ENCODE peak calls at places on chromosomes 2 and 18, in ten cellular contexts. One of them, this sample, is unnamed.

GRCh38 chr2:96404446-96405373 is 69.1 kb downstream of the NCAPH start:
- DNase-seq in Peyer's patch: no peak
- DNase-seq in CD4-positive, CD25-positive, alpha-beta regulatory T cell: no peak
- DNase-seq in body of pancreas: peak
- DNase-seq in HL-60: no peak
- DNase-seq in lung: no peak
- DNase-seq in A549: no peak
- DNase-seq in lower leg skin: peak
- DNase-seq in astrocyte of the spinal cord: no peak
- DNase-seq in skeletal muscle cell: no peak
- DNase-seq in this sample: no peak

GRCh38 chr18:74225193-74225840 is 66.4 kb downstream of the CYB5A start:
- DNase-seq in Peyer's patch: no peak
- DNase-seq in CD4-positive, CD25-positive, alpha-beta regulatory T cell: no peak
- DNase-seq in body of pancreas: peak
- DNase-seq in HL-60: no peak
- DNase-seq in lung: no peak
- DNase-seq in A549: no peak
- DNase-seq in lower leg skin: peak
- DNase-seq in astrocyte of the spinal cord: no peak
- DNase-seq in skeletal muscle cell: no peak
- DNase-seq in this sample: no peak

GRCh38 chr2:236824836-236825235 is 255.2 kb downstream of the ACKR3 start:
- DNase-seq in Peyer's patch: no peak
- DNase-seq in CD4-positive, CD25-positive, alpha-beta regulatory T cell: no peak
- DNase-seq in body of pancreas: peak
- DNase-seq in HL-60: no peak
- DNase-seq in lung: no peak
- DNase-seq in A549: no peak
- DNase-seq in lower leg skin: peak
- DNase-seq in astrocyte of the spinal cord: no peak
- DNase-seq in skeletal muscle cell: no peak
- DNase-seq in this sample: no peak

GRCh38 chr2:202910687-202911086 is 786 bp downstream of the WDR12 start:
- DNase-seq in Peyer's patch: no peak
- DNase-seq in CD4-positive, CD25-positive, alpha-beta regulatory T cell: no peak
- DNase-seq in body of pancreas: no peak
- DNase-seq in HL-60: no peak
- DNase-seq in lung: no peak
- DNase-seq in A549: no peak
- DNase-seq in lower leg skin: no peak
- DNase-seq in astrocyte of the spinal cord: no peak
- DNase-seq in skeletal muscle cell: no peak
- DNase-seq in this sample: no peak

GRCh38 chr18:9951022-9951859 is 37.4 kb downstream of the VAPA start:
- DNase-seq in Peyer's patch: no peak
- DNase-seq in CD4-positive, CD25-positive, alpha-beta regulatory T cell: no peak
- DNase-seq in body of pancreas: peak
- DNase-seq in HL-60: peak
- DNase-seq in lung: no peak
- DNase-seq in A549: peak
- DNase-seq in lower leg skin: no peak
- DNase-seq in astrocyte of the spinal cord: peak
- DNase-seq in skeletal muscle cell: peak
- DNase-seq in this sample: peak

GRCh38 chr2:64324746-64325410 is 129.1 kb upstream of the LGALSL start:
- DNase-seq in Peyer's patch: no peak
- DNase-seq in CD4-positive, CD25-positive, alpha-beta regulatory T cell: no peak
- DNase-seq in body of pancreas: no peak
- DNase-seq in HL-60: no peak
- DNase-seq in lung: no peak
- DNase-seq in A549: no peak
- DNase-seq in lower leg skin: peak
- DNase-seq in astrocyte of the spinal cord: no peak
- DNase-seq in skeletal muscle cell: no peak
- DNase-seq in this sample: no peak

GRCh38 chr2:41194235-41194634 is 742.3 kb upstream of the SLC8A1 start:
- DNase-seq in Peyer's patch: no peak
- DNase-seq in CD4-positive, CD25-positive, alpha-beta regulatory T cell: no peak
- DNase-seq in body of pancreas: peak
- DNase-seq in HL-60: no peak
- DNase-seq in lung: no peak
- DNase-seq in A549: no peak
- DNase-seq in lower leg skin: no peak
- DNase-seq in astrocyte of the spinal cord: peak
- DNase-seq in skeletal muscle cell: peak
- DNase-seq in this sample: peak

GRCh38 chr2:120362926-120363325 is 17.0 kb downstream of the INHBB start:
- DNase-seq in Peyer's patch: no peak
- DNase-seq in CD4-positive, CD25-positive, alpha-beta regulatory T cell: no peak
- DNase-seq in body of pancreas: no peak
- DNase-seq in HL-60: no peak
- DNase-seq in lung: no peak
- DNase-seq in A549: no peak
- DNase-seq in lower leg skin: no peak
- DNase-seq in astrocyte of the spinal cord: no peak
- DNase-seq in skeletal muscle cell: no peak
- DNase-seq in this sample: no peak

GRCh38 chr2:217090024-217090473 is 230.2 kb upstream of the TNP1 start:
- DNase-seq in Peyer's patch: no peak
- DNase-seq in CD4-positive, CD25-positive, alpha-beta regulatory T cell: no peak
- DNase-seq in body of pancreas: no peak
- DNase-seq in HL-60: no peak
- DNase-seq in lung: no peak
- DNase-seq in A549: no peak
- DNase-seq in lower leg skin: no peak
- DNase-seq in astrocyte of the spinal cord: peak
- DNase-seq in skeletal muscle cell: no peak
- DNase-seq in this sample: no peak

GRCh38 chr2:85843543-85843942 is 45.2 kb downstream of the ST3GAL5 start:
- DNase-seq in Peyer's patch: no peak
- DNase-seq in CD4-positive, CD25-positive, alpha-beta regulatory T cell: no peak
- DNase-seq in body of pancreas: peak
- DNase-seq in HL-60: peak
- DNase-seq in lung: no peak
- DNase-seq in A549: peak
- DNase-seq in lower leg skin: no peak
- DNase-seq in astrocyte of the spinal cord: no peak
- DNase-seq in skeletal muscle cell: no peak
- DNase-seq in this sample: no peak

GRCh38 chr18:79903787-79904356 is 47.6 kb downstream of the SLC66A2 start:
- DNase-seq in Peyer's patch: no peak
- DNase-seq in CD4-positive, CD25-positive, alpha-beta regulatory T cell: no peak
- DNase-seq in body of pancreas: peak
- DNase-seq in HL-60: no peak
- DNase-seq in lung: no peak
- DNase-seq in A549: no peak
- DNase-seq in lower leg skin: peak
- DNase-seq in astrocyte of the spinal cord: no peak
- DNase-seq in skeletal muscle cell: no peak
- DNase-seq in this sample: no peak

GRCh38 chr18:3596324-3597158 is 146.6 kb downstream of the TGIF1 start:
- DNase-seq in Peyer's patch: peak
- DNase-seq in CD4-positive, CD25-positive, alpha-beta regulatory T cell: peak
- DNase-seq in body of pancreas: peak
- DNase-seq in HL-60: peak
- DNase-seq in lung: peak
- DNase-seq in A549: no peak
- DNase-seq in lower leg skin: peak
- DNase-seq in astrocyte of the spinal cord: peak
- DNase-seq in skeletal muscle cell: no peak
- DNase-seq in this sample: no peak

GRCh38 chr2:6970551-6970950 is 53.3 kb downstream of the RNF144A start:
- DNase-seq in Peyer's patch: no peak
- DNase-seq in CD4-positive, CD25-positive, alpha-beta regulatory T cell: no peak
- DNase-seq in body of pancreas: no peak
- DNase-seq in HL-60: no peak
- DNase-seq in lung: no peak
- DNase-seq in A549: no peak
- DNase-seq in lower leg skin: no peak
- DNase-seq in astrocyte of the spinal cord: no peak
- DNase-seq in skeletal muscle cell: no peak
- DNase-seq in this sample: no peak

GRCh38 chr2:71001592-71002570 is 7.2 kb upstream of the TEX261 start:
- DNase-seq in Peyer's patch: peak
- DNase-seq in CD4-positive, CD25-positive, alpha-beta regulatory T cell: no peak
- DNase-seq in body of pancreas: no peak
- DNase-seq in HL-60: no peak
- DNase-seq in lung: no peak
- DNase-seq in A549: no peak
- DNase-seq in lower leg skin: peak
- DNase-seq in astrocyte of the spinal cord: no peak
- DNase-seq in skeletal muscle cell: no peak
- DNase-seq in this sample: no peak

GRCh38 chr2:210895132-210895531 is 338.7 kb downstream of the CPS1 start:
- DNase-seq in Peyer's patch: no peak
- DNase-seq in CD4-positive, CD25-positive, alpha-beta regulatory T cell: no peak
- DNase-seq in body of pancreas: no peak
- DNase-seq in HL-60: no peak
- DNase-seq in lung: no peak
- DNase-seq in A549: no peak
- DNase-seq in lower leg skin: no peak
- DNase-seq in astrocyte of the spinal cord: no peak
- DNase-seq in skeletal muscle cell: no peak
- DNase-seq in this sample: no peak

GRCh38 chr2:73981081-73981968 is 3.4 kb upstream of the TET3 start:
- DNase-seq in Peyer's patch: peak
- DNase-seq in CD4-positive, CD25-positive, alpha-beta regulatory T cell: no peak
- DNase-seq in body of pancreas: peak
- DNase-seq in HL-60: no peak
- DNase-seq in lung: no peak
- DNase-seq in A549: peak
- DNase-seq in lower leg skin: peak
- DNase-seq in astrocyte of the spinal cord: no peak
- DNase-seq in skeletal muscle cell: no peak
- DNase-seq in this sample: no peak

GRCh38 chr2:216956820-216957493 is 97.1 kb upstream of the TNP1 start:
- DNase-seq in Peyer's patch: no peak
- DNase-seq in CD4-positive, CD25-positive, alpha-beta regulatory T cell: no peak
- DNase-seq in body of pancreas: no peak
- DNase-seq in HL-60: no peak
- DNase-seq in lung: no peak
- DNase-seq in A549: no peak
- DNase-seq in lower leg skin: no peak
- DNase-seq in astrocyte of the spinal cord: peak
- DNase-seq in skeletal muscle cell: no peak
- DNase-seq in this sample: peak

GRCh38 chr2:232013701-232014353 is 52.3 kb downstream of the DIS3L2 start:
- DNase-seq in Peyer's patch: no peak
- DNase-seq in CD4-positive, CD25-positive, alpha-beta regulatory T cell: no peak
- DNase-seq in body of pancreas: no peak
- DNase-seq in HL-60: peak
- DNase-seq in lung: no peak
- DNase-seq in A549: no peak
- DNase-seq in lower leg skin: no peak
- DNase-seq in astrocyte of the spinal cord: peak
- DNase-seq in skeletal muscle cell: peak
- DNase-seq in this sample: peak

GRCh38 chr2:143901185-143901842 is 618.6 kb downstream of the ZEB2 start:
- DNase-seq in Peyer's patch: no peak
- DNase-seq in CD4-positive, CD25-positive, alpha-beta regulatory T cell: no peak
- DNase-seq in body of pancreas: no peak
- DNase-seq in HL-60: no peak
- DNase-seq in lung: no peak
- DNase-seq in A549: no peak
- DNase-seq in lower leg skin: no peak
- DNase-seq in astrocyte of the spinal cord: peak
- DNase-seq in skeletal muscle cell: peak
- DNase-seq in this sample: peak

GRCh38 chr2:43169091-43169936 is 57.1 kb downstream of the ZFP36L2 start:
- DNase-seq in Peyer's patch: peak
- DNase-seq in CD4-positive, CD25-positive, alpha-beta regulatory T cell: no peak
- DNase-seq in body of pancreas: peak
- DNase-seq in HL-60: peak
- DNase-seq in lung: no peak
- DNase-seq in A549: no peak
- DNase-seq in lower leg skin: no peak
- DNase-seq in astrocyte of the spinal cord: no peak
- DNase-seq in skeletal muscle cell: no peak
- DNase-seq in this sample: no peak
- H3K4me3 ChIP-seq in Peyer's patch: peak
- H3K4me3 ChIP-seq in CD4-positive, CD25-positive, alpha-beta regulatory T cell: no peak
- H3K4me3 ChIP-seq in body of pancreas: no peak
- H3K4me3 ChIP-seq in HL-60: peak
- H3K4me3 ChIP-seq in lung: no peak
- H3K4me3 ChIP-seq in A549: peak
- H3K4me3 ChIP-seq in lower leg skin: no peak
- H3K4me3 ChIP-seq in astrocyte of the spinal cord: no peak
- H3K4me3 ChIP-seq in skeletal muscle cell: no peak
- H3K4me3 ChIP-seq in this sample: peak

DNA sequence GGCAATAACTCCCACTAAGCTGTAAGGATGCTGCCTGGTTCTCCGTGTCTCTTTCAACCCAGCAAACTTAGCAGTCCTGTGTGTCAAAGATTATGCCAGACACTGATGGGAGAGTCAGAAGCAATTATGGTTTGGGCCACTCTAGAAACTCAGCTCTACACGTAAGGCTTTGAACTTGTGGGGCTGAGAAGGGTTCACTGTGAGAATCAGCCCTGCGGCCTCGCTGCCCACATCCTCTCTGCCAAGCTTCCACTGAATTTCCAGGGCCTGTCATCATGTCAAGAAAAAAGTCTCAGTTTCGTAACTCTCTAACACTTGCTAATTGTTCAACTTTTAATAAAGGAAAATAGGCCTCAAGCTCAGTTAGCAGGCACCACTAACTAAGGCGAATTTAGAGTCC is 308.8 kb upstream of the LYPD1 start:
- DNase-seq in Peyer's patch: no peak
- DNase-seq in CD4-positive, CD25-positive, alpha-beta regulatory T cell: no peak
- DNase-seq in body of pancreas: no peak
- DNase-seq in HL-60: no peak
- DNase-seq in lung: no peak
- DNase-seq in A549: no peak
- DNase-seq in lower leg skin: no peak
- DNase-seq in astrocyte of the spinal cord: no peak
- DNase-seq in skeletal muscle cell: no peak
- DNase-seq in this sample: no peak
- H3K4me3 ChIP-seq in Peyer's patch: no peak
- H3K4me3 ChIP-seq in CD4-positive, CD25-positive, alpha-beta regulatory T cell: no peak
- H3K4me3 ChIP-seq in body of pancreas: no peak
- H3K4me3 ChIP-seq in HL-60: no peak
- H3K4me3 ChIP-seq in lung: no peak
- H3K4me3 ChIP-seq in A549: no peak
- H3K4me3 ChIP-seq in lower leg skin: no peak
- H3K4me3 ChIP-seq in astrocyte of the spinal cord: no peak
- H3K4me3 ChIP-seq in skeletal muscle cell: no peak
- H3K4me3 ChIP-seq in this sample: no peak

GRCh38 chr2:105437708-105438103 is 38.9 kb upstream of the FHL2 start:
- DNase-seq in Peyer's patch: no peak
- DNase-seq in CD4-positive, CD25-positive, alpha-beta regulatory T cell: no peak
- DNase-seq in body of pancreas: no peak
- DNase-seq in HL-60: no peak
- DNase-seq in lung: no peak
- DNase-seq in A549: no peak
- DNase-seq in lower leg skin: no peak
- DNase-seq in astrocyte of the spinal cord: peak
- DNase-seq in skeletal muscle cell: no peak
- DNase-seq in this sample: no peak
- H3K4me3 ChIP-seq in Peyer's patch: no peak
- H3K4me3 ChIP-seq in CD4-positive, CD25-positive, alpha-beta regulatory T cell: no peak
- H3K4me3 ChIP-seq in body of pancreas: no peak
- H3K4me3 ChIP-seq in HL-60: no peak
- H3K4me3 ChIP-seq in lung: no peak
- H3K4me3 ChIP-seq in A549: no peak
- H3K4me3 ChIP-seq in lower leg skin: no peak
- H3K4me3 ChIP-seq in astrocyte of the spinal cord: no peak
- H3K4me3 ChIP-seq in skeletal muscle cell: no peak
- H3K4me3 ChIP-seq in this sample: no peak

GRCh38 chr2:152730591-152731333 is 12.3 kb downstream of the ARL6IP6 start:
- DNase-seq in Peyer's patch: no peak
- DNase-seq in CD4-positive, CD25-positive, alpha-beta regulatory T cell: peak
- DNase-seq in body of pancreas: no peak
- DNase-seq in HL-60: peak
- DNase-seq in lung: no peak
- DNase-seq in A549: no peak
- DNase-seq in lower leg skin: no peak
- DNase-seq in astrocyte of the spinal cord: no peak
- DNase-seq in skeletal muscle cell: no peak
- DNase-seq in this sample: no peak
- H3K4me3 ChIP-seq in Peyer's patch: no peak
- H3K4me3 ChIP-seq in CD4-positive, CD25-positive, alpha-beta regulatory T cell: peak
- H3K4me3 ChIP-seq in body of pancreas: no peak
- H3K4me3 ChIP-seq in HL-60: peak
- H3K4me3 ChIP-seq in lung: no peak
- H3K4me3 ChIP-seq in A549: no peak
- H3K4me3 ChIP-seq in lower leg skin: no peak
- H3K4me3 ChIP-seq in astrocyte of the spinal cord: no peak
- H3K4me3 ChIP-seq in skeletal muscle cell: no peak
- H3K4me3 ChIP-seq in this sample: no peak

This sample was measured in epithelial cell of proximal tubule.